ENCODE peak calls at places on chromosomes 4 and X, in nine cellular contexts. F is non-pigmented ciliary epithelial cell; V is fibroblast of pulmonary artery; S is stimulated activated CD8-positive, alpha-beta memory T cell treated with anti-CD3 and anti-CD28 coated beads, Interleukin-2, amount 100 ng/mL, for 48 hours; O is body of pancreas; U is AG09309; A is suprapubic skin; G is EL; Y is NCI-H82. X is an unnamed sample.
A peak's percentile ranks its signal among the peaks of the same experiment; 100 is the strongest.

GRCh38 chrX:150683112-150683511 is 10.1 kb upstream of the MTMR1 start:
- DNase-seq in F (no peak), V (no peak), S (no peak), O (no peak), U (no peak), A (no peak), G (no peak), Y (no peak), X (no peak)

GRCh38 chr4:20603671-20604313 is 96.5 kb upstream of the PACRGL start:
- DNase-seq in F (no peak), V (peak; percentile 83), S (no peak), O (no peak), U (peak; percentile 35), A (no peak), G (peak; percentile 75), Y (no peak), X (no peak)

GRCh38 chr4:79913581-79913980 is 159.4 kb downstream of the ANTXR2 start:
- DNase-seq in F (peak; percentile 55), V (peak; percentile 34), S (no peak), O (no peak), U (peak; percentile 17), A (no peak), G (peak; percentile 58), Y (no peak), X (no peak)

GRCh38 chr4:118774989-118775388 is 60.9 kb downstream of the SEC24D start:
- DNase-seq in F (no peak), V (no peak), S (no peak), O (no peak), U (no peak), A (no peak), G (peak; percentile 53), Y (no peak), X (no peak)

GRCh38 chr4:143178923-143179322 is 5.8 kb upstream of the USP38 start:
- DNase-seq in F (no peak), V (no peak), S (no peak), O (peak; percentile 8), U (no peak), A (no peak), G (no peak), Y (no peak), X (no peak)

GRCh38 chr4:1768367-1769034 is 24.6 kb upstream of the FGFR3 start:
- DNase-seq in F (no peak), V (no peak), S (no peak), O (peak; percentile 80), U (no peak), A (no peak), G (no peak), Y (no peak), X (no peak)

GRCh38 chr4:40038972-40039371 is 17.7 kb upstream of the N4BP2 start:
- DNase-seq in F (no peak), V (no peak), S (no peak), O (no peak), U (no peak), A (no peak), G (peak; percentile 60), Y (no peak), X (no peak)

GRCh38 chr4:31408136-31408535 is 688.0 kb downstream of the PCDH7 start:
- DNase-seq in F (no peak), V (no peak), S (no peak), O (no peak), U (no peak), A (no peak), G (no peak), Y (peak; percentile 38), X (no peak)

X was measured in RWPE2.